ENCODE peak calls at places on chromosome 21, in four cellular contexts. K, Z, T and X are unnamed samples.
A peak's percentile ranks its signal among the peaks of the same experiment; 100 is the strongest.

GRCh38 chr21:42537106-42537742 is 23.6 kb downstream of the SLC37A1 start:
- DNase-seq in Z (no peak), K (no peak), T (no peak), X (no peak)

GRCh38 chr21:31902438-31902837 is 29.6 kb downstream of the HUNK start:
- DNase-seq in Z (no peak), T (no peak), K (no peak), X (no peak)

GRCh38 chr21:41169258-41169576 is 1.3 kb downstream of the BACE2 start:
- DNase-seq in T (no peak), Z (no peak), K (no peak), X (no peak)

GRCh38 chr21:22871692-22872091 is 1873.5 kb downstream of the NCAM2 start:
- DNase-seq in K (no peak), T (no peak), Z (no peak), X (no peak)

GRCh38 chr21:29258626-29259335 is 39.9 kb upstream of the BACH1 start:
- DNase-seq in K (no peak), T (no peak), Z (peak; percentile 38), X (no peak)

GRCh38 chr21:37562920-37563640 is 196.5 kb downstream of the DYRK1A start:
- DNase-seq in Z (no peak), T (no peak), K (no peak), X (no peak)

GRCh38 chr21:43936186-43936967 is 71.4 kb downstream of the AGPAT3 start:
- DNase-seq in K (no peak), T (no peak), Z (peak; percentile 11), X (no peak)

GRCh38 chr21:45448810-45449657 is 44.1 kb downstream of the COL18A1 start:
- DNase-seq in Z (no peak), T (no peak), K (no peak), X (no peak)

GRCh38 chr21:33063365-33063883 is 6.5 kb upstream of the OLIG1 start:
- DNase-seq in K (no peak), Z (no peak), T (no peak), X (no peak)

GRCh38 chr21:38917045-38917774 is 111.5 kb downstream of the ETS2 start:
- DNase-seq in T (no peak), K (peak; percentile 85), Z (no peak), X (no peak)

GRCh38 chr21:40191196-40191595 is 324.0 kb downstream of the PCP4 start:
- DNase-seq in K (no peak), Z (no peak), T (no peak), X (no peak)